ENCODE peak calls at places on chromosomes 16 and 17, in six cellular contexts. One of them, this sample, is unnamed.

GRCh38 chr16:57462209-57462977 is at the start of gene POLR2C:
- DNase-seq in HEK293T: peak; percentile 93
- DNase-seq in K562: peak; percentile 89
- DNase-seq in A549: peak; percentile 85
- DNase-seq in HepG2: peak; percentile 80
- DNase-seq in GM12878: peak; percentile 37
- DNase-seq in this sample: peak; percentile 81

GRCh38 chr16:57382535-57383275 is 10.4 kb downstream of the CX3CL1 start:
- DNase-seq in HEK293T: no peak
- DNase-seq in K562: no peak
- DNase-seq in HepG2: no peak
- DNase-seq in A549: no peak
- DNase-seq in GM12878: no peak
- DNase-seq in this sample: no peak

GRCh38 chr16:19166500-19166899 is 1.5 kb upstream of the SYT17 start:
- DNase-seq in K562: peak; percentile 11
- DNase-seq in HEK293T: no peak
- DNase-seq in A549: no peak
- DNase-seq in GM12878: no peak
- DNase-seq in HepG2: no peak
- DNase-seq in this sample: no peak

GRCh38 chr16:84228321-84228838 is 11.4 kb downstream of the KCNG4 start:
- DNase-seq in GM12878: no peak
- DNase-seq in HepG2: peak; percentile 19
- DNase-seq in K562: peak; percentile 86
- DNase-seq in HEK293T: peak; percentile 31
- DNase-seq in A549: peak; percentile 93
- DNase-seq in this sample: peak; percentile 89

GRCh38 chr16:578870-579405 is 9.2 kb downstream of the PIGQ start:
- DNase-seq in HEK293T: peak; percentile 80
- DNase-seq in HepG2: peak; percentile 60
- DNase-seq in A549: peak; percentile 61
- DNase-seq in GM12878: no peak
- DNase-seq in K562: peak; percentile 86
- DNase-seq in this sample: peak; percentile 65

GRCh38 chr17:80986816-80987480 is 4.7 kb upstream of the CHMP6 start:
- DNase-seq in K562: no peak
- DNase-seq in HepG2: no peak
- DNase-seq in GM12878: no peak
- DNase-seq in A549: no peak
- DNase-seq in HEK293T: no peak
- DNase-seq in this sample: no peak

GRCh38 chr17:61680921-61681320 is 89.9 kb upstream of the NACA2 start:
- DNase-seq in A549: no peak
- DNase-seq in GM12878: no peak
- DNase-seq in HEK293T: no peak
- DNase-seq in K562: no peak
- DNase-seq in HepG2: no peak
- DNase-seq in this sample: no peak

GRCh38 chr17:11871773-11872172 is 125.5 kb downstream of the ZNF18 start:
- DNase-seq in A549: no peak
- DNase-seq in GM12878: no peak
- DNase-seq in HEK293T: no peak
- DNase-seq in HepG2: no peak
- DNase-seq in K562: peak; percentile 27
- DNase-seq in this sample: no peak

GRCh38 chr16:76583995-76584394 is 306.8 kb downstream of the CNTNAP4 start:
- DNase-seq in GM12878: no peak
- DNase-seq in K562: no peak
- DNase-seq in HEK293T: no peak
- DNase-seq in HepG2: no peak
- DNase-seq in A549: no peak
- DNase-seq in this sample: no peak

GRCh38 chr16:56711862-56712261 is 18.1 kb upstream of the NUP93 start:
- DNase-seq in HepG2: no peak
- DNase-seq in HEK293T: no peak
- DNase-seq in K562: no peak
- DNase-seq in A549: no peak
- DNase-seq in GM12878: no peak
- DNase-seq in this sample: peak; percentile 3

GRCh38 chr16:3836641-3837040 is 43.9 kb downstream of the CREBBP start:
- DNase-seq in HepG2: no peak
- DNase-seq in HEK293T: no peak
- DNase-seq in A549: no peak
- DNase-seq in K562: no peak
- DNase-seq in GM12878: no peak
- DNase-seq in this sample: peak; percentile 89

GRCh38 chr16:57904101-57904500 is 66.8 kb downstream of the CNGB1 start:
- DNase-seq in K562: no peak
- DNase-seq in A549: no peak
- DNase-seq in HepG2: no peak
- DNase-seq in GM12878: no peak
- DNase-seq in HEK293T: no peak
- DNase-seq in this sample: no peak

GRCh38 chr17:50440172-50440837 is 14.3 kb downstream of the ACSF2 start:
- DNase-seq in HepG2: peak; percentile 67
- DNase-seq in A549: no peak
- DNase-seq in GM12878: no peak
- DNase-seq in K562: no peak
- DNase-seq in HEK293T: no peak
- DNase-seq in this sample: no peak

GRCh38 chr17:67157732-67158639 is 87.0 kb downstream of the HELZ start:
- DNase-seq in HepG2: peak; percentile 27
- DNase-seq in K562: peak; percentile 56
- DNase-seq in HEK293T: no peak
- DNase-seq in A549: peak; percentile 28
- DNase-seq in GM12878: peak; percentile 2
- DNase-seq in this sample: peak; percentile 57

GRCh38 chr17:57553525-57553924 is 191.6 kb downstream of the CCDC182 start:
- DNase-seq in K562: peak; percentile 84
- DNase-seq in HepG2: no peak
- DNase-seq in HEK293T: no peak
- DNase-seq in A549: no peak
- DNase-seq in GM12878: no peak
- DNase-seq in this sample: peak; percentile 80

GRCh38 chr17:71472809-71473789 is 647.7 kb upstream of the SOX9 start:
- DNase-seq in HepG2: peak; percentile 65
- DNase-seq in K562: peak; percentile 5
- DNase-seq in GM12878: no peak
- DNase-seq in HEK293T: peak; percentile 60
- DNase-seq in A549: peak; percentile 55
- DNase-seq in this sample: peak; percentile 70

DNA sequence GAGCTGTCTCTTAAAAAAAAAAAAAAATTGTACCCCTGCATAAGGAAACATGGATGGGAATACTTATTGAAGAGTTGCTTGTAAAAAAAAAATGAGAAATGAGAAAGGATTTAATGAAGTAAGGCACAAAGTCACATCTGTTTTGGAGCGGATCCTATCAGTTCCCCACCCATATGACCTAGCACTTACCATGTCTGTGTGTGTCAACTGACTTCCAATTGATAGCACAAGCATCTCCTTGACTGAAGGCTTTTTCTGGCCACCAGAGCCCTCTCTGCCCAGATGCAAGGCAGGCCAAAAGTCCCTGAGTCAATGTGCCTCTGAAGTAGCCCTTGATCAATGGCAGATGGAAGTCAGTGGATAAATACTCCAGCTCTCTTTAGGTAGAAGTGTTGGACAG is 13.4 kb upstream of the NLK start:
- DNase-seq in GM12878: no peak
- DNase-seq in HEK293T: no peak
- DNase-seq in K562: peak; percentile 67
- DNase-seq in A549: no peak
- DNase-seq in HepG2: no peak
- DNase-seq in this sample: no peak
- TF ChIP-seq BHLHE40 in GM12878: no peak
- TF ChIP-seq BHLHE40 in HEK293T: no peak
- TF ChIP-seq BHLHE40 in K562: no peak
- TF ChIP-seq BHLHE40 in A549: no peak
- TF ChIP-seq BHLHE40 in HepG2: no peak
- TF ChIP-seq BHLHE40 in this sample: no peak

DNA sequence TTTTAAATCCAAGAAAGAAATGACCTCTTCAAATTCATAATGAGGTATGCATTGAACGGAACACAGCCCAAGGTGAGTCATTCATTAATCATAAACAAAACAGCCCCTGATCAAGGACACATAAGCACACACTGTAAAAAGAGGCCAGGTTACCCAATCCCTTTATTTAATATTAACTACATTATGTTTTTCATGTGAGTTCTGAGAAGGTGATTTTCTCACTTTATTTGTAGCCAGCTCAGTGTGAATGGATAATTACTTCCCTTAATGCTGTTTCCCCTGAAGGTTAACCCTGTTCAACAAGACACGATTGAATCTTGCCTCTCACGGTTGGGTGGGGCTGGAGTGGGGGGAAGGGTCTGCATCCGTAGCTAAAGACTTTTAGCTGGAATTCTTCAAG is 257.3 kb upstream of the SALL1 start:
- DNase-seq in HEK293T: no peak
- DNase-seq in HepG2: peak; percentile 14
- DNase-seq in GM12878: no peak
- DNase-seq in A549: peak; percentile 42
- DNase-seq in K562: no peak
- DNase-seq in this sample: peak; percentile 61
- TF ChIP-seq BHLHE40 in HEK293T: no peak
- TF ChIP-seq BHLHE40 in HepG2: no peak
- TF ChIP-seq BHLHE40 in GM12878: no peak
- TF ChIP-seq BHLHE40 in A549: no peak
- TF ChIP-seq BHLHE40 in K562: no peak
- TF ChIP-seq BHLHE40 in this sample: no peak

DNA sequence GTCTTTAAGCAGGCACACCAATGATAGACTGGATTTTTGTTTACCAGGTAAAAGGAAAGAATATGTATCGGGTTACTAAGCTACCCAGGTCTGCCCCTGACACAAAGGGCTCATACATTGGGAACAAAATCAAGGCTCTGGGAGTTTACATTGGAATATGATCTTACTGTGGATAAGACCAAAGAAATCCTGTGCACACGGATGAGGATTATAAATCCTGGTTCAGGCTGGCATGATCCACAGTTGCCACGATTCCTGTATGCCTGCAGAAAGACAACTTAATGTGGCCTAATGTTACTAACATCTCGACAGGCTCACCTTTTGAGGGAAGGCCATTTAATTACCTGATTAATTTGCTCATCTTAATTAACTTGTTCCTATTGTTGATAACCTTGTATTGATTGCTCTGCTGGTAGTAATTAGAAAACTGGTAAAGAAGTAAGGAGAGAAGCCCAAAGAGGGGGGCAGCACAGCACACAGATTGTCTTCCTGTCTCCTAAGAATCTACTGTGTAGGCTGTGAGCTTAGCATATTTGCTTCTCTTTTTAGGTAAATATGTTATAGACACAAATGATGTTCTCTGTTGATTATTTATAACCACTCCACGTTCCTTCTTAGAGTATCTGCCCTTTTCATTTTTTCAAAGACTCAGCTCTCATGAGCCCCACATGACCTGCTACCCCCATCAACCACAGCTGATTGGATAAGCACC is 51.0 kb upstream of the TOX3 start:
- DNase-seq in K562: no peak
- DNase-seq in HepG2: peak; percentile 99
- DNase-seq in GM12878: no peak
- DNase-seq in HEK293T: no peak
- DNase-seq in A549: no peak
- DNase-seq in this sample: no peak
- TF ChIP-seq BHLHE40 in K562: no peak
- TF ChIP-seq BHLHE40 in HepG2: no peak
- TF ChIP-seq BHLHE40 in GM12878: no peak
- TF ChIP-seq BHLHE40 in HEK293T: no peak
- TF ChIP-seq BHLHE40 in A549: no peak
- TF ChIP-seq BHLHE40 in this sample: no peak

DNA sequence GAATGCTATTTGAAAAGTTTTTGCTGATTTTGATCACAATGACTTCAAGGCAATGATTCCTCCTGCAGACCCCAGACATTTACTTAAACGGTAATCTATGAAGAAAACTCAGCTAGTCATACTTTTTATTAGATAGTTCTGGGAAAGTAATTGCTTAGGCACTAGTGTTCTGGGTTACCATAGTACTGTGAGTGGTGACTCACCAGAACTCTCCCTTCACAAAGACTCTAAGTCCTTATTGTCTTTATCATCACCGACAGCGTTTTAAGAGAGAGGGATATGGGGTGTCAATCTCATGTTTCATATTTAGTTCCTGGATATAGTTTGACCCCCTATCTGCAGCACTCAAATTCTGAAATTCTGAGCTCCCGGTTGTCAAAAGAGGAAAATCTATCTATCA is 43.0 kb upstream of the CDH8 start:
- DNase-seq in HEK293T: no peak
- DNase-seq in A549: no peak
- DNase-seq in HepG2: no peak
- DNase-seq in K562: no peak
- DNase-seq in GM12878: no peak
- DNase-seq in this sample: no peak
- TF ChIP-seq BHLHE40 in HEK293T: no peak
- TF ChIP-seq BHLHE40 in A549: no peak
- TF ChIP-seq BHLHE40 in HepG2: no peak
- TF ChIP-seq BHLHE40 in K562: no peak
- TF ChIP-seq BHLHE40 in GM12878: no peak
- TF ChIP-seq BHLHE40 in this sample: no peak

DNA sequence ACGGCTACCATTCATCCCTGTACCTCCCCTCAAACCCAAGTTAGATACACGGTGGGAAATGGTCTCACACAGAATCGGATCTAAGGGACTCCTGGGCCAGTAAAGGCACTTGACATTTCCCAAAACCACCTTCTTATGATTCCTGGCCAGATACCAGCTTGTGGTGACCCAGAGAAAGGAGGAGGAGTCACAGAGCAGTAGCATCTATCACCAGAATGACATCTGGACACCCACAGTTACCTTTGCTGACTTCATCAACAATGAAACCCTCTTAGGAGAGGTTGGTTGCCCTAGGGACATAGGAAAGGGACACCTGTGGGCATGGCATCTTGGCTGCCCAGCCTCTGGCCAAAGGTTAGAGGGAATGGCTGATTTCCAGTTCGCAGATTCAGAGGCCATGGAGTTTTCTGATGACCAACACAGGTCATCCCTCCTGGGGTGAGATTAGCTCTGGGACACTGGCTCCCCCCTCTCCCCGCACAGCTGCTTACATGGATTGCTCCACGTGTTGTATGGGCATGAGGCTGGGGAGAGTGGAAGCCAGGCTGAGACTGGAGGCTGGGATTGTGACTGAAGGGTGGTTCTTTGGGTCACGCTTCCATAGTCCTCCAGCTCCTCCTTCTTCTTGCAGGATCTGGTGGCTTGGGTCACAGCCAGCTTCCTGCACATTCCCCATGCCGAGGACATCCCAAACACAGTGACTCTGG is 1.4 kb upstream of the AOC3 start:
- DNase-seq in HepG2: no peak
- DNase-seq in HEK293T: no peak
- DNase-seq in K562: no peak
- DNase-seq in A549: no peak
- DNase-seq in GM12878: no peak
- DNase-seq in this sample: no peak
- TF ChIP-seq BHLHE40 in HepG2: no peak
- TF ChIP-seq BHLHE40 in HEK293T: no peak
- TF ChIP-seq BHLHE40 in K562: no peak
- TF ChIP-seq BHLHE40 in A549: no peak
- TF ChIP-seq BHLHE40 in GM12878: no peak
- TF ChIP-seq BHLHE40 in this sample: no peak

GRCh38 chr16:5257462-5257861 is 159.9 kb upstream of the EEF2KMT start:
- DNase-seq in HepG2: no peak
- DNase-seq in A549: no peak
- DNase-seq in K562: no peak
- DNase-seq in HEK293T: no peak
- DNase-seq in GM12878: no peak
- DNase-seq in this sample: no peak

GRCh38 chr16:5252800-5253199 is 155.2 kb upstream of the EEF2KMT start:
- DNase-seq in HEK293T: no peak
- DNase-seq in A549: no peak
- DNase-seq in GM12878: no peak
- DNase-seq in HepG2: no peak
- DNase-seq in K562: no peak
- DNase-seq in this sample: no peak
- TF ChIP-seq BHLHE40 in HEK293T: no peak
- TF ChIP-seq BHLHE40 in A549: no peak
- TF ChIP-seq BHLHE40 in GM12878: no peak
- TF ChIP-seq BHLHE40 in HepG2: no peak
- TF ChIP-seq BHLHE40 in K562: no peak
- TF ChIP-seq BHLHE40 in this sample: no peak

This sample was measured in IMR-90.